ENCODE peak calls at places on chromosomes 5 and 9, in nine cellular contexts. C, G, B, U, A, X, D, Y and Z are unnamed samples.

GRCh38 chr9:124187311-124187710 is 70.4 kb upstream of the NEK6 start:
- DNase-seq in G (no peak), U (no peak), C (no peak), A (no peak), D (no peak), X (no peak), Y (no peak), B (no peak), Z (no peak)

GRCh38 chr5:172837640-172838039 is 3.6 kb downstream of the ERGIC1 start:
- DNase-seq in U (no peak), Y (no peak), G (no peak), A (peak), C (no peak), D (peak), B (peak), X (peak), Z (no peak)

GRCh38 chr5:133977858-133978257 is 9.4 kb upstream of the C5orf15 start:
- DNase-seq in G (no peak), C (no peak), A (no peak), X (no peak), B (no peak), U (peak), Y (no peak), D (no peak), Z (no peak)

GRCh38 chr5:137497396-137498290 is 1.5 kb downstream of the SPOCK1 start:
- DNase-seq in U (peak), C (no peak), D (no peak), G (no peak), A (no peak), X (peak), Y (no peak), B (no peak), Z (no peak)

GRCh38 chr5:18553269-18553668 is 919.0 kb downstream of the TAF11L14 start:
- DNase-seq in U (peak), G (no peak), A (peak), Y (no peak), C (no peak), B (no peak), X (peak), D (no peak), Z (no peak)

GRCh38 chr5:154197801-154198461 is 7.4 kb downstream of the GALNT10 start:
- DNase-seq in U (peak), G (no peak), A (peak), Y (no peak), X (peak), D (peak), C (no peak), B (no peak), Z (no peak)

GRCh38 chr9:88746029-88746743 is 211.2 kb downstream of the NXNL2 start:
- DNase-seq in Y (no peak), U (peak), X (peak), D (no peak), A (no peak), G (no peak), C (no peak), B (no peak), Z (no peak)

GRCh38 chr9:98861881-98862501 is 54.5 kb downstream of the GALNT12 start:
- DNase-seq in X (peak), D (no peak), C (no peak), G (no peak), U (peak), A (no peak), Y (no peak), B (no peak), Z (no peak)

GRCh38 chr5:134026521-134027202 is 21.9 kb upstream of the VDAC1 start:
- DNase-seq in B (peak), G (peak), A (no peak), C (peak), X (peak), D (no peak), Y (no peak), U (peak), Z (no peak)

GRCh38 chr5:146005723-146006122 is 69.3 kb downstream of the SH3RF2 start:
- DNase-seq in C (no peak), A (no peak), B (no peak), D (no peak), X (no peak), Y (no peak), U (peak), G (no peak), Z (no peak)

GRCh38 chr5:52805614-52806013 is 17.9 kb downstream of the ITGA1 start:
- DNase-seq in C (no peak), Y (no peak), G (no peak), D (no peak), U (no peak), X (no peak), B (no peak), A (no peak), Z (no peak)

GRCh38 chr9:116095403-116095802 is 58.2 kb upstream of the PAPPA start:
- DNase-seq in A (no peak), U (no peak), B (no peak), G (no peak), X (no peak), C (no peak), Y (no peak), D (no peak), Z (no peak)

GRCh38 chr5:16313761-16314160 is 134.2 kb upstream of the MARCHF11 start:
- DNase-seq in D (no peak), B (no peak), U (no peak), X (no peak), A (no peak), G (no peak), C (no peak), Y (no peak), Z (no peak)

GRCh38 chr9:71719585-71719984 is 48.7 kb downstream of the CEMIP2 start:
- DNase-seq in X (no peak), C (no peak), A (no peak), Y (no peak), U (peak), D (no peak), G (no peak), B (no peak), Z (no peak)

GRCh38 chr5:7873216-7873615 is 4.3 kb downstream of the MTRR start:
- DNase-seq in B (no peak), A (no peak), D (no peak), X (no peak), C (no peak), Y (no peak), G (no peak), U (no peak), Z (no peak)

GRCh38 chr9:3992924-3993323 is 306.9 kb downstream of the GLIS3 start:
- DNase-seq in A (no peak), X (no peak), D (no peak), C (no peak), G (no peak), B (no peak), Y (no peak), U (peak), Z (no peak)

GRCh38 chr5:123538670-123539459 is 26.9 kb downstream of the CSNK1G3 start:
- DNase-seq in C (no peak), A (no peak), U (peak), B (no peak), D (no peak), Y (no peak), G (no peak), X (no peak), Z (no peak)

GRCh38 chr5:62585751-62586150 is 7.1 kb downstream of the LRRC70 start:
- DNase-seq in G (no peak), Y (no peak), X (no peak), A (no peak), U (no peak), C (no peak), D (no peak), B (no peak), Z (no peak)

GRCh38 chr5:59039003-59039295 is 456.1 kb downstream of the RAB3C start:
- DNase-seq in Y (no peak), C (no peak), U (no peak), G (no peak), X (no peak), A (no peak), D (no peak), B (no peak), Z (no peak)

GRCh38 chr5:64144429-64145215 is 21.0 kb upstream of the RNF180 start:
- DNase-seq in C (no peak), D (no peak), Y (no peak), G (no peak), A (no peak), X (peak), B (no peak), U (peak), Z (no peak)

GRCh38 chr5:156414381-156414780 is 87.4 kb downstream of the SGCD start:
- DNase-seq in X (no peak), D (no peak), C (no peak), U (no peak), G (no peak), B (no peak), Y (no peak), A (no peak), Z (no peak)

GRCh38 chr5:131649160-131649559 is 14.1 kb upstream of the RAPGEF6 start:
- DNase-seq in A (no peak), D (no peak), G (no peak), C (no peak), X (peak), B (no peak), U (peak), Y (no peak), Z (no peak)

GRCh38 chr5:33423018-33423630 is 17.6 kb upstream of the TARS1 start:
- DNase-seq in C (peak), G (no peak), U (peak), Y (no peak), X (peak), B (no peak), A (no peak), D (no peak), Z (no peak)

GRCh38 chr5:156259618-156260017 is 67.3 kb upstream of the SGCD start:
- DNase-seq in Y (no peak), C (peak), X (no peak), U (no peak), B (no peak), G (no peak), D (no peak), A (no peak), Z (no peak)

GRCh38 chr5:60101561-60101960 is 208.0 kb upstream of the PDE4D start:
- DNase-seq in B (no peak), D (no peak), X (no peak), C (no peak), Y (no peak), U (no peak), G (no peak), A (no peak), Z (no peak)

GRCh38 chr5:38463634-38464521 is 92.6 kb downstream of the LIFR start:
- DNase-seq in U (peak), D (no peak), A (no peak), X (peak), C (no peak), Y (no peak), B (no peak), G (no peak), Z (no peak)

GRCh38 chr5:43038523-43038989 is 1.6 kb downstream of the ANXA2R start:
- DNase-seq in Y (no peak), A (no peak), D (no peak), U (no peak), C (no peak), X (peak), G (no peak), B (no peak), Z (no peak)

GRCh38 chr9:134641173-134641985 is at the start of gene COL5A1:
- DNase-seq in C (peak), D (peak), Y (peak), G (peak), B (peak), A (peak), U (peak), X (peak), Z (peak)

GRCh38 chr9:101376117-101376866 is 8.5 kb downstream of the BAAT start:
- DNase-seq in B (no peak), G (no peak), U (peak), Y (peak), X (no peak), D (no peak), C (no peak), A (no peak), Z (no peak)

GRCh38 chr9:26229324-26230054 is 551.2 kb upstream of the TUSC1 start:
- DNase-seq in C (no peak), G (no peak), A (no peak), B (no peak), D (no peak), X (no peak), Y (no peak), U (no peak), Z (no peak)

GRCh38 chr9:127686461-127687393 is 20.1 kb upstream of the CFAP157 start:
- DNase-seq in B (no peak), D (no peak), G (no peak), X (no peak), C (no peak), U (no peak), A (no peak), Y (no peak), Z (no peak)

GRCh38 chr9:73347720-73348119 is 196.1 kb downstream of the ANXA1 start:
- DNase-seq in B (no peak), X (no peak), G (no peak), C (no peak), D (no peak), Y (no peak), U (no peak), A (no peak), Z (no peak)

GRCh38 chr9:69339620-69340019 is 14.6 kb downstream of the ENTREP1 start:
- DNase-seq in U (no peak), C (no peak), B (no peak), X (no peak), D (no peak), A (no peak), Y (no peak), G (no peak), Z (no peak)

GRCh38 chr5:57795203-57795602 is 312.6 kb upstream of the ACTBL2 start:
- DNase-seq in U (no peak), A (no peak), B (no peak), X (no peak), C (no peak), Y (no peak), G (no peak), D (no peak), Z (no peak)

GRCh38 chr9:86034863-86035734 is 64.3 kb downstream of the GOLM1 start:
- DNase-seq in D (no peak), B (peak), A (no peak), X (peak), Y (no peak), C (peak), G (peak), U (peak), Z (no peak)

GRCh38 chr9:95181226-95181818 is 136.2 kb downstream of the FANCC start:
- DNase-seq in C (peak), G (no peak), B (peak), X (peak), D (no peak), U (peak), A (no peak), Y (no peak), Z (no peak)

GRCh38 chr5:164097747-164098146 is 592.3 kb downstream of the MAT2B start:
- DNase-seq in B (no peak), U (peak), G (no peak), X (peak), D (no peak), C (no peak), A (no peak), Y (no peak), Z (no peak)

GRCh38 chr5:170427672-170428236 is 38.6 kb upstream of the KCNMB1 start:
- DNase-seq in B (no peak), U (peak), G (no peak), D (no peak), Y (no peak), A (no peak), X (no peak), C (peak), Z (peak)

GRCh38 chr5:170430871-170431437 is 41.8 kb upstream of the KCNMB1 start:
- DNase-seq in D (no peak), Y (no peak), A (no peak), X (no peak), U (no peak), B (no peak), G (no peak), C (no peak), Z (no peak)

GRCh38 chr5:170426786-170427185 is 37.6 kb upstream of the KCNMB1 start:
- DNase-seq in Y (no peak), U (no peak), A (no peak), D (no peak), B (no peak), X (no peak), G (no peak), C (no peak), Z (no peak)

GRCh38 chr5:170430256-170430655 is 41.1 kb upstream of the KCNMB1 start:
- DNase-seq in Y (no peak), B (no peak), U (no peak), D (no peak), A (no peak), C (no peak), X (no peak), G (no peak), Z (no peak)

GRCh38 chr5:170429014-170429413 is 39.8 kb upstream of the KCNMB1 start:
- DNase-seq in X (peak), C (no peak), G (no peak), Y (no peak), B (no peak), A (no peak), D (no peak), U (peak), Z (no peak)
- TF ChIP-seq CTCF in X (peak), C (peak), G (no peak), Y (no peak), B (no peak), A (no peak), D (no peak), U (peak), Z (no peak)

GRCh38 chr5:78367318-78367991 is 7.0 kb downstream of the SCAMP1 start:
- DNase-seq in G (no peak), D (no peak), B (no peak), X (no peak), A (no peak), U (no peak), C (no peak), Y (no peak), Z (no peak)
- TF ChIP-seq CTCF in G (no peak), D (no peak), B (peak), X (peak), A (no peak), U (no peak), C (no peak), Y (no peak), Z (no peak)

DNA sequence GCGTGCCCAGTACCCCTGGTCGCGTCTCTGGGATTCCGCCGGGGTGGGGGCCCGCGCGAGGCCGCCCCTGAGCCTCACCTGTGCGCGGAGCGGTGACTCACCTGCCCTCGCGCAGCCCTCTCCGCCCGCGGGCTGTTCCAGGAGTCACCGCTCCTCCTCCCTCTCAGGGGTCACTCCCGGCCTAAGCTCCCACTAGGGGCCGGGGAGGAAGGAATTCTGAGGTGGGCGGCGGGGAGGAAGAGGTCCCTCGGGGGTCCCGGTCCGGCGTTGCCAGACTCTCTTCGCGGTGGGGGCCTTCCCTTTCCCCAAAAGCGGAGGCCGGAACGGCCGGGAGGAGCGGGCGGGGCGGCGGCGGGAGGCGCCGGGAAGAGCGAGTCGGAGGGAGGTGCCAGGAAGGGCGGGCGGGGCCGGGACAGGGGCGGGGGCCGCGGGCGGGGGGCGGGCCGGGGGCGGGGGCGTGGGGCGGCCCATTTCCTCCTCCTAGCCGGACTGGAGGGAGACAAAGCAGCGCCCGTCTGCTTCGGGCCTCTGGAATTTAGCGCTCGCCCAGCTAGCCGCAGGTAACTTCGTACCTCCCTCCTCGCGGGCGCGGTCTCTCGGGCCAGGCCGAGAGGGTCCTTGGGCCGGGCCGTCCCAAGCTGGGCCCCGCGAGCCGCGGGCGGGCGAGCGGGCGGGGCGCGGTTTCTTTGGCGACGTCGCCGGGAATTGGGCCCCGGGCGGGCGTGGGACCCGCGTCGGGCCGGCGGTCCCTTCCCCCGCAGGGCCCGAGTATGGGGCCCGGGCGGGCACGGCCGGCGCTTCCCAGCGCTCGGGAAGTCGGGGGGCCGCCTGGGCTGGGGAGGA is at the start of gene CTNNA1:
- DNase-seq in X (peak), A (peak), C (peak), G (peak), U (peak), B (peak), D (peak), Y (peak), Z (peak)
- TF ChIP-seq CTCF in X (no peak), A (no peak), C (no peak), G (no peak), U (no peak), B (no peak), D (no peak), Y (no peak), Z (no peak)

GRCh38 chr9:131856105-131856504 is 116.2 kb upstream of the RAPGEF1 start:
- DNase-seq in U (no peak), Y (no peak), C (no peak), G (no peak), D (no peak), B (no peak), A (no peak), X (no peak), Z (no peak)
- TF ChIP-seq CTCF in U (no peak), Y (no peak), C (no peak), G (peak), D (no peak), B (no peak), A (no peak), X (no peak), Z (no peak)

DNA sequence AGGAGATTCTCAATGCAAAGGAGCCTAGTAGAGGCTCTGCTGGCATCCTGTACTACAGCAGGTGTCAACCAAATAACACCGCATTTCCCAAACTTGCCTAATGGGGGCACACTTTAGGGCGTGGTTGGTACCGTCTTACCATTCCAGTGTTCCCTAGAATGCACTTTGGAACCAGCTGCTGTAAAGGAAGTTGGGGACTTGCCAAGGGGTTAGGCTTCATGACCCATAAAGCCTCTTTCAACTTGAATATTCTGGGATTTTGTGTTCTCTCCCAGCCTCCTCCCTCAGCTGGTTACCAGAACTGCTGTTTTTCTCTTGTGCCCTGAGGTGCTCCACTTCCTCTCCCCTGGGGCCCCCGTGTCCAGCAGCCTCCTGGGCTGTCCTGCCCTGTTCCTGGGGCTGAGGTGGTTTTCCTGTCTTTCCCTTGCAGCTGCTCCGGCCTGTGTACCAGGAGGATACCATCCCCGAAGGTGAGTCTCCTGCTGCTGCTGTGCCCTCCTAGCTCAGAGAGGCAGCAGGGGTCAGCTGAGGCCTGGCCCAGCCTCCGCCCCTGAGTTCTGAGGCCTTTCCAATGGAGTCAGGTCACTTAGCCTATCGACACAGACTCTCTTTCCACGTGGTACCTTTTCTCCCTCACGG is 44.7 kb downstream of the RGS3 start:
- DNase-seq in U (no peak), C (no peak), D (no peak), X (peak), G (no peak), A (no peak), B (no peak), Y (no peak), Z (no peak)
- TF ChIP-seq CTCF in U (peak), C (no peak), D (no peak), X (peak), G (no peak), A (no peak), B (peak), Y (no peak), Z (no peak)

GRCh38 chr5:10233505-10233904 is 16.2 kb downstream of the ATPSCKMT start:
- DNase-seq in A (peak), U (peak), C (peak), Y (peak), D (no peak), G (peak), B (no peak), X (peak), Z (peak)
- TF ChIP-seq CTCF in A (no peak), U (peak), C (peak), Y (no peak), D (peak), G (peak), B (peak), X (peak), Z (no peak)